ENCODE peak calls at places on chromosomes 4 and X, in five cellular contexts. D, P, M, Q and W are unnamed samples.

GRCh38 chr4:75484195-75484594 is 30.0 kb downstream of the RCHY1 start:
- DNase-seq in D (no peak), M (no peak), Q (no peak), P (no peak), W (no peak)

GRCh38 chrX:124736553-124737240 is 390.3 kb downstream of the SH2D1A start:
- DNase-seq in D (no peak), M (no peak), P (no peak), Q (no peak), W (no peak)

GRCh38 chrX:44223150-44223549 is 120.3 kb downstream of the EFHC2 start:
- DNase-seq in P (peak; percentile 78), Q (no peak), M (peak; percentile 40), D (peak; percentile 20), W (no peak)

GRCh38 chr4:127782025-127782274 is 172 bp upstream of the HSPA4L start:
- DNase-seq in P (peak; percentile 85), M (peak; percentile 89), Q (peak; percentile 95), D (peak; percentile 50), W (no peak)

GRCh38 chr4:150305995-150306394 is 227.8 kb downstream of the DCLK2 start:
- DNase-seq in M (no peak), P (peak; percentile 64), Q (no peak), D (peak; percentile 32), W (no peak)

GRCh38 chrX:78652971-78653822 is 5.9 kb downstream of the RTL3 start:
- DNase-seq in P (peak; percentile 89), D (peak; percentile 61), Q (no peak), M (no peak), W (peak; percentile 89)

GRCh38 chrX:47831788-47832187 is 4.9 kb upstream of the ZNF81 start:
- DNase-seq in M (no peak), D (no peak), P (no peak), Q (peak; percentile 44), W (peak; percentile 61)

GRCh38 chr4:15765306-15765705 is 12.8 kb upstream of the CD38 start:
- DNase-seq in P (no peak), M (no peak), Q (no peak), D (no peak), W (no peak)

GRCh38 chrX:131399692-131400428 is 110.8 kb upstream of the IGSF1 start:
- DNase-seq in Q (no peak), M (no peak), P (no peak), D (no peak), W (no peak)

GRCh38 chr4:38046735-38047487 is 86.7 kb downstream of the PTTG2 start:
- DNase-seq in P (peak; percentile 31), Q (no peak), D (no peak), M (no peak), W (no peak)

GRCh38 chr4:107243141-107243779 is 207.1 kb upstream of the DKK2 start:
- DNase-seq in Q (no peak), D (no peak), M (no peak), P (peak; percentile 66), W (no peak)

GRCh38 chrX:53606456-53606855 is 80.1 kb downstream of the HUWE1 start:
- DNase-seq in Q (no peak), D (no peak), P (no peak), M (no peak), W (no peak)

GRCh38 chr4:147802346-147802745 is 70.5 kb downstream of the ARHGAP10 start:
- DNase-seq in M (no peak), P (no peak), Q (no peak), D (no peak), W (no peak)

GRCh38 chr4:47413515-47413914 is 50.0 kb downstream of the COMMD8 start:
- DNase-seq in P (no peak), D (no peak), Q (no peak), M (no peak), W (no peak)

DNA sequence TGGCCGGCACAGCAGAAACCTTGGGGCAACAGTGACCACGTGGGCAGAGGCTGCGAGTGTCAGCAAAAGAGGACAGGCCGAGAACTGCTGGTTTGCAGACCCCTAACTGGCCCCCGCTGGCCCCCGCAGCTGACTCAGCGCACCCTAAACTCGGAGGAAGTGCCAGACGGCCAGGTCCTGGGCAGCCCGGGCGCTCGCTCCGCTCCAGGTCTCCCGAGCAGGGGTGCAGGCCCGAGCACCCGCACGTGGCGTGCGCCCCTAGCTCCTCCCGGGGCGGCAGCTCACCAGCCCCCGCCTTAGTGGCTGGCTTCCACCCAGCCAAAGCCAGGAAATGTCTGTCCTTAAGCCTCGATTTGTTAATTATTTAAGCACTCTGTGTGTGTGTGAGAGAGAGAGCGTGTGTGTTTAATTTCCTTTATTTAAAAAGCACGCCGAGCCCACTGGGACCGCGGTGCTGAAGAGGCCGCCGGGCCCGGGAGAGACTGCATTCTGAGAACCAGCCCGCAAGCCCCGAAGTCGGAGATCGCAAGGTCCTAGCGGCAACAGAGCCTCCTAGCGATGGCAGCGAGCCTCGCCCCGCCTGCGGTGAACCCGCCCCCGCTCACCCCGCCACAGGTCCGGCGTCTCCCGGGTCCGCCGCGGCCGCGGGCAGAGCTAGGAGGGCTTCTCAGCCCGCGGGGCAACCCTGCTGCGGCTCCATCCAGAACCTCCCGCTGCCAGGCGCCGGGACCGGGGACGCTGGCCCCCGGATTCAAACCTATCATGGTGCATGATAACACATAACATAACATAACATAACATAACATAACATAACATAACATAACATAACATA is 45.9 kb upstream of the CDKN2AIP start:
- DNase-seq in D (no peak), P (peak; percentile 75), M (peak; percentile 67), Q (peak; percentile 83), W (peak; percentile 86)
- TF ChIP-seq CTCF in D (peak; percentile 63), P (peak; percentile 71), M (no peak), Q (peak; percentile 67), W (peak; percentile 49)

GRCh38 chr4:28225005-28225404 is 1364.4 kb downstream of the STIM2 start:
- DNase-seq in M (no peak), Q (no peak), D (peak; percentile 14), P (peak; percentile 26), W (peak; percentile 33)
- TF ChIP-seq CTCF in M (no peak), Q (no peak), D (peak; percentile 53), P (peak; percentile 36), W (no peak)

GRCh38 chrX:150683112-150683511 is 10.1 kb upstream of the MTMR1 start:
- DNase-seq in M (no peak), P (no peak), D (no peak), Q (no peak), W (no peak)

GRCh38 chrX:150688911-150689451 is 4.2 kb upstream of the MTMR1 start:
- DNase-seq in Q (no peak), D (peak; percentile 81), M (no peak), P (peak; percentile 93), W (no peak)

GRCh38 chrX:150680974-150681373 is 12.2 kb upstream of the MTMR1 start:
- DNase-seq in Q (no peak), M (peak; percentile 30), D (no peak), P (peak; percentile 24), W (peak; percentile 34)

DNA sequence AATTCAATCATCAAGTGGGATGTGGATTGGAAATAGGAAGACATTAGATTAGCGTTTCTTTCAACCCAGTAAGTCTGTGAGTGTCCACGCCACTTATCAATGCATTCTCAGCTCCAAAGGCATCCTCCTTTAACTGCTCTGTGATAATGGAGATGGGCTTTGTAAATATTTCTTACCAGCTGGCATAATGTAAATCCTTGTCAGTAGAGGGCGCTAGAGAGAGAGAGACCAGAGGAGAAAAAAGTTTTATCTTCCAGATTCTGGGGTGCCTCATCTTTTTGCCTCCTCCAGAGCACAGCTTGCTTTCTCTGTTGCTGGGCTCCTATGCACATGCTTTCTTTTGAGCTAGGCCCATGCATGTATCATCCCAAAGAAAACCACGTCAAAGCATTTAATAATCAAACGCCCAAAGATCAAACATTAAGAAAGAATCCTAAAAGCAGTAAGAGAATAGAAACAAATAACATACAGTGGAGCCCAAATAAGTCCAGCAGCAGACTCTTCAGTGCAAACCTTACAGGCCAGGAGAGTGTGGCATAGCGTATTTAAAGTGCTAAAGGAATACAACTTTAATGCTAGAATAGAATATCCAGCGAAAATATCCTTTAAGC is 9.6 kb upstream of the MTMR1 start:
- DNase-seq in M (no peak), P (peak; percentile 12), D (peak; percentile 20), Q (peak; percentile 19), W (peak; percentile 57)
- TF ChIP-seq CTCF in M (no peak), P (peak; percentile 42), D (peak; percentile 49), Q (peak; percentile 15), W (peak; percentile 35)

GRCh38 chr4:134780244-134780643 is 578.7 kb upstream of the PABPC4L start:
- DNase-seq in P (no peak), D (no peak), M (no peak), Q (no peak), W (no peak)

GRCh38 chr4:134773497-134774000 is 572.0 kb upstream of the PABPC4L start:
- DNase-seq in Q (no peak), D (no peak), M (no peak), P (no peak), W (no peak)

GRCh38 chr4:134777626-134778025 is 576.0 kb upstream of the PABPC4L start:
- DNase-seq in D (no peak), M (no peak), P (peak; percentile 5), Q (no peak), W (no peak)
- TF ChIP-seq CTCF in D (no peak), M (no peak), P (peak; percentile 6), Q (no peak), W (no peak)

GRCh38 chrX:7689791-7690412 is 153.1 kb upstream of the VCX start:
- DNase-seq in D (no peak), P (no peak), M (no peak), Q (no peak), W (no peak)
- TF ChIP-seq CTCF in D (no peak), P (no peak), M (no peak), Q (no peak), W (no peak)

DNA sequence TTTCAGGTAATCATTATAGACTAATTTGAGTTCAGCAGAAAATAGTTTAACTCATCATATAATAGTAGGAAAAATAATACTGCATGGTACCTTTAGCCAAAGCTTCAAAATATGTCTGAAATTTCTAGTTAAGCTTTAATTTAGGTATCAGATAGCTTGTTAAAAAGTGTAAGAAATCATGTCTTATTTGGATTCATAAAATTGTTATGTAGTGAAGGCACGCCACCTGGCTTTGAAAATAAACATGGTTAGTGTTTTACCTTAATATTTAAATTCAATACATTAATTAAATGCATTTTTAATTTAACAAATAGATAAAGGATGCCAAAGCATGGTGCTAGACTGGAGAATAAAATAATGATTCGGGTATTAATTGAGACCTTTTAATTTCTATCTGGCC is 211.4 kb downstream of the FSTL5 start:
- DNase-seq in M (no peak), D (no peak), Q (no peak), P (no peak), W (no peak)
- TF ChIP-seq CTCF in M (no peak), D (no peak), Q (no peak), P (no peak), W (no peak)

DNA sequence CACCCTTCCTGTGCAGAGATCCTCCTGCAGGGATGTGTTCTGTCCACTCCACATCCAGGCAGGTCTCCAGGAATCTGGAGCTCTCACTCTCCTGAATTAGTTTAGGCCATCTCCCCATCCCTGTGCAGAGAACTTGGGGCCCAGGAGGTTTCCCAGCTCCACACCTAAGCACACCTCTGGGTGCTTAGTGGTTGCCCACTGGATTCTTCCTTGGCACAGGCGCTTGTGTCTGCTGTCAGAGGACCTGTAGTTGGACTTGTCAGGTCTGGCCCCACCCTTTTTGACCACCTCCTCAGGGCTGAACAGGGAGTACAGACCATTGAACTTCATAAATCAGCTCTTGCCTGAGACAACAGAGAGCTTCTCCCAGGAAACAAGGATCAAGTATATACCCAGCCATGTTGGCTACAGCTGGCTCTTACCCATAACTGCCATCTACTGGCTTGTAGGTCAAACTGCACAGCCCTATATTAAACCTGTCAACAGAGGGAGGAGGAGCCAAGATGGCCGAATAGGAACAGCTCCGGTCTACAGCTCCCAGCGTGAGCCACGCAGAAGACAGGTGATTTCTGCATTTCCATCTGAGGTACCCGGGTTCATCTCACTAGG is 275.5 kb downstream of the PPARGC1A start:
- DNase-seq in P (peak; percentile 35), Q (peak; percentile 12), D (no peak), M (no peak), W (peak; percentile 65)
- TF ChIP-seq CTCF in P (peak; percentile 41), Q (peak; percentile 2), D (no peak), M (no peak), W (peak; percentile 59)

GRCh38 chr4:125315571-125316390 is 1.0 kb downstream of the FAT4 start:
- DNase-seq in M (peak; percentile 71), D (no peak), P (peak; percentile 73), Q (peak; percentile 21), W (peak; percentile 10)
- TF ChIP-seq CTCF in M (no peak), D (peak; percentile 3), P (peak; percentile 35), Q (no peak), W (no peak)